ENCODE peak calls at places on chromosomes 6 and 20, in five cellular contexts. W, G, Q, S and D are unnamed samples.

GRCh38 chr6:148323344-148323743 is 19.3 kb upstream of the SASH1 start:
- DNase-seq in W (no peak), G (no peak), Q (no peak), S (peak; percentile 77), D (no peak)

GRCh38 chr20:38979842-38980241 is 17.7 kb downstream of the DHX35 start:
- DNase-seq in W (no peak), G (no peak), Q (no peak), S (no peak), D (no peak)

GRCh38 chr20:45873409-45874116 is 7.5 kb upstream of the ZSWIM1 start:
- DNase-seq in W (no peak), G (no peak), Q (no peak), S (peak; percentile 19), D (no peak)

GRCh38 chr20:40326794-40327193 is 362.2 kb downstream of the MAFB start:
- DNase-seq in W (no peak), G (no peak), Q (no peak), S (no peak), D (no peak)

GRCh38 chr6:8219352-8219943 is 117.1 kb upstream of the EEF1E1 start:
- DNase-seq in W (peak; percentile 9), G (peak; percentile 44), Q (peak; percentile 18), S (peak; percentile 51), D (peak; percentile 47)

GRCh38 chr20:20463933-20464374 is 96.0 kb downstream of the INSM1 start:
- DNase-seq in W (no peak), G (no peak), Q (no peak), S (no peak), D (no peak)

GRCh38 chr6:166626177-166627038 is 643 bp downstream of the RPS6KA2 start:
- DNase-seq in W (peak; percentile 12), G (peak; percentile 40), Q (no peak), S (no peak), D (peak; percentile 30)

GRCh38 chr6:158837684-158838625 is 18.8 kb upstream of the EZR start:
- DNase-seq in W (no peak), G (no peak), Q (no peak), S (peak; percentile 43), D (no peak)

GRCh38 chr6:122289721-122290501 is 109.5 kb upstream of the HSF2 start:
- DNase-seq in W (no peak), G (no peak), Q (no peak), S (peak; percentile 4), D (peak; percentile 4)

GRCh38 chr6:88761237-88762031 is 202.0 kb downstream of the RNGTT start:
- DNase-seq in W (no peak), G (no peak), Q (no peak), S (no peak), D (no peak)

GRCh38 chr6:157235600-157236039 is 87.7 kb downstream of the TMEM242 start:
- DNase-seq in W (peak; percentile 49), G (peak; percentile 69), Q (no peak), S (no peak), D (peak; percentile 64)
- TF ChIP-seq CTCF in W (peak; percentile 76), G (peak; percentile 67), Q (peak; percentile 66), S (peak; percentile 70), D (peak; percentile 21)

DNA sequence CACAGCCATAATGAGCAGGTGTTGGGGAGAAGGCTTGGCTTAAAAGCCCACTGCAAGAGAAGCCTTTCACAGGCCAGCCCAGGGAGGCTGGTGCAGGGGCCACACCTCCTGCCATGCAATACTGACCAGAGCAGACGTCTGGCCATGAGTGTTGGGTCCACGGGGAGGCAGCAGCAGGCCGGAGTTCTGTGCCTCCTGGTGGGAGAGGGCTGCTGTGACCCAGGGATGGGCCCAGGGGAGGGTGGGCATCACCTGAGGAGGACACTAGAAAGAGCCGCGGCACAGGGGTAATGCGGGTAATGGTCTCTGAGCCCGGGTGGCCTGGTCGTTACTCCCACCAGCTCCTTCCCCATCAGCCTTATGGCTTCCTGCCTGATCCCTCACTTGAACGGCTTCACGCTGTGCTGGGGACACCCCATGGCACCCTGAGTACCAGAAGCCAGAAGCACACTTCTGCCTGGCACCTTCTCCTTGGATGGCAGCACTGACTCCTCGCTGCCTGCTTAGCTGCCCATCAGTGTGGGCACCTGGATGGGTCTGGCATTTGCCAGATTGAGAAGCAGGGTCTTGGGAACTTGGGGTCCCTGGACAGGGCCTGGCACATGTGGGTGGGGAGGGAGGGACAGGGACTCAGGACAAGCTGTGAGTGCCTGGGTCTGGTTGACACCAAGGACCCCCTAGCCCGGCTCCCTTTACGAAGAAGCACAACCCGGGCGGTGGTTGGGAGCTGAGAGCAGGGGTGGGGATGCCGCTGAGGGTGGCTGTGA is 108.8 kb downstream of the ASXL1 start:
- DNase-seq in W (no peak), G (no peak), Q (no peak), S (no peak), D (no peak)
- TF ChIP-seq CTCF in W (no peak), G (no peak), Q (no peak), S (no peak), D (no peak)

GRCh38 chr6:108175592-108176279 is 9.9 kb downstream of the NR2E1 start:
- DNase-seq in W (no peak), G (peak; percentile 48), Q (no peak), S (no peak), D (peak; percentile 50)
- TF ChIP-seq CTCF in W (no peak), G (peak; percentile 12), Q (no peak), S (no peak), D (no peak)

GRCh38 chr6:144993870-144994269 is 708.7 kb downstream of the UTRN start:
- DNase-seq in W (no peak), G (no peak), Q (no peak), S (peak; percentile 36), D (no peak)

DNA sequence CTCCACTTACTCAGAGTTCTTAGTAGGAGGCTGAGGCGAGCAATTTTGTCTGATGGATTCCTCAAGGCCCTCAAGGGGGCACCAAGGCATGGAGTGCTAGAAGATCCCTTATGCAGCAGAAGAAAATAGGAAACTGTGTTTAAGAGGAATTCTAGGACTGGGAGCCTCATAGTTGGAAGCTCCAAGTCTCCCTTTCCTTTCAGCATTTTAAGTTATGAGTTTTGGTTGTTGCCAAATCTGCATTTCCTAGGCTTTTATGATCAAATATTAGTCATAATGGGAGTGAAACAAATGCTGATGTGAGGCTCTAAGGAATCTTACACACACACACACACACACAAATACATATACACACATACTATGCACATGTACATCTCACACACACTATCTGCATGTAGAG is 714.0 kb downstream of the UTRN start:
- DNase-seq in W (no peak), G (no peak), Q (no peak), S (no peak), D (no peak)
- TF ChIP-seq CTCF in W (no peak), G (no peak), Q (peak; percentile 4), S (no peak), D (no peak)

GRCh38 chr6:41409489-41409888 is 74.1 kb downstream of the NCR2 start:
- DNase-seq in W (no peak), G (no peak), Q (no peak), S (no peak), D (no peak)

GRCh38 chr6:41408576-41408975 is 73.2 kb downstream of the NCR2 start:
- DNase-seq in W (no peak), G (peak; percentile 29), Q (no peak), S (no peak), D (no peak)

GRCh38 chr6:41405941-41406340 is 70.5 kb downstream of the NCR2 start:
- DNase-seq in W (no peak), G (no peak), Q (no peak), S (no peak), D (no peak)

GRCh38 chr6:41408982-41409381 is 73.6 kb downstream of the NCR2 start:
- DNase-seq in W (no peak), G (no peak), Q (no peak), S (no peak), D (no peak)

GRCh38 chr6:41406821-41407787 is 71.7 kb downstream of the NCR2 start:
- DNase-seq in W (no peak), G (peak; percentile 36), Q (no peak), S (no peak), D (no peak)
- TF ChIP-seq CTCF in W (no peak), G (no peak), Q (no peak), S (no peak), D (no peak)